ENCODE peak calls at places on chromosome 3, in nine cellular contexts. M, J, R, Z, X, Y, G, K and P are unnamed samples.

GRCh38 chr3:64209866-64210609 is 15.2 kb downstream of the PRICKLE2 start:
- DNase-seq in Y (no peak), G (no peak), K (peak), J (no peak), Z (peak), R (no peak), M (no peak), X (no peak), P (no peak)

GRCh38 chr3:41683666-41684350 is 278.1 kb downstream of the ULK4 start:
- DNase-seq in M (no peak), Y (no peak), R (peak), X (no peak), J (peak), K (no peak), Z (peak), G (no peak), P (no peak)

GRCh38 chr3:113535898-113536297 is 3.5 kb downstream of the SIDT1 start:
- DNase-seq in K (peak), M (no peak), Y (no peak), G (no peak), X (peak), Z (no peak), R (no peak), J (peak), P (peak)

GRCh38 chr3:112874725-112875124 is 28.1 kb upstream of the CD200R1L start:
- DNase-seq in K (no peak), Z (no peak), Y (no peak), X (no peak), G (no peak), M (no peak), R (no peak), J (no peak), P (no peak)

GRCh38 chr3:9087831-9088413 is 124.7 kb upstream of the RAD18 start:
- DNase-seq in M (no peak), K (no peak), X (no peak), G (no peak), Y (no peak), J (no peak), Z (no peak), R (no peak), P (no peak)

GRCh38 chr3:127226451-127226850 is 33.5 kb downstream of the PRR23E start:
- DNase-seq in K (no peak), G (peak), M (no peak), R (no peak), Y (no peak), J (peak), Z (peak), X (no peak), P (no peak)

GRCh38 chr3:149221783-149222517 is at the start of gene CP:
- DNase-seq in M (no peak), J (no peak), R (no peak), K (no peak), Y (no peak), Z (no peak), X (no peak), G (no peak), P (peak)

GRCh38 chr3:185788292-185788691 is 36.5 kb downstream of the IGF2BP2 start:
- DNase-seq in Z (no peak), M (no peak), J (no peak), Y (no peak), X (no peak), R (no peak), G (no peak), K (no peak), P (no peak)

GRCh38 chr3:13722178-13722577 is 157.7 kb downstream of the WNT7A start:
- DNase-seq in G (no peak), M (no peak), Y (no peak), X (peak), R (no peak), K (peak), Z (no peak), J (no peak), P (no peak)

GRCh38 chr3:70021267-70021666 is 21.7 kb downstream of the SAMMSON start:
- DNase-seq in G (no peak), K (no peak), M (peak), J (no peak), R (no peak), X (no peak), Z (no peak), Y (no peak), P (no peak)

GRCh38 chr3:160140756-160141155 is 84.5 kb upstream of the C3orf80 start:
- DNase-seq in G (no peak), M (no peak), Z (no peak), R (no peak), K (no peak), J (no peak), Y (no peak), X (no peak), P (no peak)

GRCh38 chr3:160143482-160143881 is 81.7 kb upstream of the C3orf80 start:
- DNase-seq in M (no peak), J (no peak), Z (no peak), K (no peak), G (no peak), R (no peak), Y (no peak), X (no peak), P (no peak)

GRCh38 chr3:160135850-160136249 is 89.4 kb upstream of the C3orf80 start:
- DNase-seq in K (peak), Z (no peak), G (no peak), X (no peak), R (no peak), M (no peak), J (no peak), Y (no peak), P (no peak)

GRCh38 chr3:160136421-160136820 is 88.8 kb upstream of the C3orf80 start:
- DNase-seq in R (no peak), Z (no peak), G (no peak), J (no peak), X (no peak), Y (no peak), K (no peak), M (no peak), P (no peak)

GRCh38 chr3:160141485-160142185 is 83.6 kb upstream of the C3orf80 start:
- DNase-seq in R (no peak), Y (no peak), J (no peak), Z (no peak), M (no peak), X (no peak), K (no peak), G (no peak), P (no peak)
- TF ChIP-seq EZH2phosphoT487 in R (no peak), Y (no peak), J (no peak), Z (no peak), M (no peak), X (no peak), K (no peak), G (no peak), P (no peak)

DNA sequence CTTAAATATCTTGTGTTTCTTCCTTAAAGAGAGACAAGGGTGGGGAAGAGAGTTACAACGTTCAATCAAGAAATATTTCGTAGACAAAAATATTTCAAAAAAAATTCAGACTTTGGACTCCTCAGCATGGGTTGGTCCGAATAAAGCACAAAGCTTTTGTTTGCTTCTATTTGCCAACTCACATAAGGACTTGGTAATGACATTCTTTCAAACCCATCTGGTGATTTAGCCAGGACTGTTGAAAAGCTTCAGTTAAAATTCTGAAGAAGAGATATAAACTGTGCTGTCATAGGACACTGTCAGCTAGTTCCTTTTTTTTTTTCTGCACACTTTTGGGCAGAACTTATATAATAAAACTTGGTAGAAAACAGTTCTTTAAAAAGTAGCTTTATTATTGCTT is 660.8 kb upstream of the SGO1 start:
- DNase-seq in R (no peak), M (no peak), J (no peak), Z (no peak), Y (no peak), G (no peak), X (no peak), K (no peak), P (no peak)
- TF ChIP-seq EZH2phosphoT487 in R (no peak), M (no peak), J (no peak), Z (no peak), Y (no peak), G (no peak), X (no peak), K (no peak), P (no peak)

GRCh38 chr3:169660709-169661566 is 2.6 kb downstream of the MECOM start:
- DNase-seq in Y (peak), G (no peak), K (peak), M (no peak), J (no peak), X (peak), Z (peak), R (peak), P (peak)

GRCh38 chr3:169658311-169658931 is 5.1 kb downstream of the MECOM start:
- DNase-seq in R (peak), M (no peak), Y (no peak), J (no peak), G (no peak), X (peak), K (peak), Z (no peak), P (peak)

GRCh38 chr3:169659858-169660614 is 3.5 kb downstream of the MECOM start:
- DNase-seq in K (peak), X (peak), Z (no peak), G (no peak), R (no peak), J (no peak), M (no peak), Y (no peak), P (peak)

GRCh38 chr3:169657351-169658124 is 6.0 kb downstream of the MECOM start:
- DNase-seq in K (no peak), G (no peak), R (peak), X (no peak), M (no peak), J (peak), Z (no peak), Y (no peak), P (no peak)

GRCh38 chr3:169659096-169659521 is 4.4 kb downstream of the MECOM start:
- DNase-seq in Y (no peak), X (peak), G (no peak), Z (no peak), K (peak), J (no peak), R (no peak), M (no peak), P (peak)
- TF ChIP-seq EZH2phosphoT487 in Y (no peak), X (no peak), G (no peak), Z (no peak), K (no peak), J (no peak), R (no peak), M (peak), P (no peak)

DNA sequence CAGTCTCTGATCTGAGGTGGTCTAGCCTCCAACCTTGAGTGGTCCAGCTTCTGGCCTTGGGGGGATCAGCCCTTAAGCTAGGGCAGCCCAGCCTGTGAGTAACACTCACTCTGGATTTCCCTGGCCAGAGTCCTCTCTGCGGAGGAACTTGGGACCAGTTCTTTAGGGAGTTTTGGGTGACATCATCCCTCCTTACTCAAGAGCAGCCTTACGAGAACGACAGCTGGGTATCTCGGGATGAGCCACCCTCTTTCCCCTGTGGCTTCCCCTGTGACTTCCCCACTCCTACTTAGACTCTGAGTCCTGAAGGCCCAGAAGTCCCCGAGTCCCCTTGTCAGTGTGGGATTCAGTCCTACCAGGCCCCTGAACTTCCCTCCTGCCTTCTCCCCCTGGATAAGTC is 10.2 kb upstream of the PLXND1 start:
- DNase-seq in Z (peak), G (no peak), K (no peak), X (no peak), J (no peak), M (no peak), Y (no peak), R (no peak), P (no peak)
- TF ChIP-seq EZH2phosphoT487 in Z (no peak), G (no peak), K (no peak), X (no peak), J (no peak), M (no peak), Y (no peak), R (no peak), P (no peak)

GRCh38 chr3:5232570-5232969 is 45.1 kb downstream of the EDEM1 start:
- DNase-seq in M (peak), G (no peak), X (peak), R (no peak), Z (no peak), K (no peak), J (no peak), Y (no peak), P (peak)
- TF ChIP-seq EZH2phosphoT487 in M (no peak), G (no peak), X (no peak), R (no peak), Z (no peak), K (no peak), J (no peak), Y (no peak), P (no peak)

GRCh38 chr3:184155644-184156521 is 706 bp downstream of the DVL3 start:
- DNase-seq in Y (peak), K (peak), G (no peak), Z (peak), R (peak), X (peak), J (peak), M (peak), P (peak)
- TF ChIP-seq EZH2phosphoT487 in Y (no peak), K (no peak), G (no peak), Z (no peak), R (no peak), X (no peak), J (no peak), M (no peak), P (no peak)

GRCh38 chr3:117687096-117687495 is 977.5 kb downstream of the TUSC7 start:
- DNase-seq in J (no peak), X (no peak), G (no peak), R (no peak), K (no peak), Y (no peak), Z (no peak), M (no peak), P (no peak)

DNA sequence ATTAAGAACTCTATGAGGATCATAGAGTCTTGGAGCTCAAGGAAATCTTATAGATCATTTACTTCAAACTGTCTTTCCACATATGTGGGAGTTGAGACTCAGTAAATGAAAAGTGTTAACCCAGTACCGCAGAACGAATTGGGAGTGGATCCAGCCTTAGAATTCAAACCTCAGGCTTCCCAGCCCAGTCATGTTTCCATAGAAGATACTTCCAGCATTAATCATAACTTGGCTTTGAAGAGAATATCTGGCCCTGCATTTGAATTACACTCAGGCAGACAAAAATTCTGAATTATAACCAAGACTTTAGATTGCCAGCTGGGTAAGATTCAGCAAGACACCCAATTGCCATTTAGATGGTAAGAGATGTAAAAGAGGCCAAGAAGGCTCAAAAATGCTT is 972.0 kb downstream of the TUSC7 start:
- DNase-seq in Z (peak), G (no peak), K (no peak), Y (no peak), R (no peak), J (no peak), X (no peak), M (no peak), P (no peak)
- TF ChIP-seq EZH2phosphoT487 in Z (no peak), G (no peak), K (no peak), Y (no peak), R (no peak), J (no peak), X (no peak), M (no peak), P (no peak)

DNA sequence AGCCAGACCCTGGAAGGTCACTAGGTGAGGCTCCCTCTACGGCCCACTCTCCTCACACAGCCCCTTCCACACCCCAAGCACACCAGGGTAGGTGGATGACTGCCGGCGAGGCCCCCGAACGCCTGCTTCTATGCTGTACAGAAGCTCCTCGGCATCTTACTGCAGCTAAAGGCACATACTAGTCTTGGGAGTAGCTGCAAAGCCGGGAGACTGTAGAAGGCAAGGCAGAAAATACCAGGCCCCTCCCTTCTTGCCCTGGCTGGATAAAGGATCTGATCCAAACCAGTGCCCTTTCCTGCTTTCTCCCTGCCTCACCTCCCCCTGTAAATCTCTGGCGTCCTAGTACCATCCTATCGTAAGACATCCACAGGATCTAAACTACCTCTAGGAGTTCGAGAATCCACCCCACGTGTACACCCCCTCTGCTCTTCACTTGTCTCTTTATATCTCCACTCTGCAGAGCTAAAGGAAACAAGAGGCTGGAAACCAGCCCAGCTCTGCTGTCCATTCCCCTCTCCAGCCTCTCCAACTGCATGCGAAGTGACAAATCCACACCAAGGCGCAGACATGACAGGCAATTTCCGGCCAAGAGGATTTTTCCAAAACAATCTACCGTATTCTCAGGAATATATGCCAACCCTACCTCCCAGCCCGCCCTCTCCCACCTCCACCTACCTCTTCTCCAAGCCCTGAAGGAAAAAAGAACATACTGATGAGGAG is 11.8 kb downstream of the TNK2 start:
- DNase-seq in Y (no peak), K (peak), J (peak), R (peak), X (peak), Z (peak), G (no peak), M (peak), P (peak)
- TF ChIP-seq EZH2phosphoT487 in Y (no peak), K (no peak), J (no peak), R (no peak), X (no peak), Z (no peak), G (no peak), M (no peak), P (no peak)